ENCODE peak calls at places on chromosomes 5 and 9, in four cellular contexts. One of them, this sample, is unnamed.

GRCh38 chr5:142512041-142512679 is 173.7 kb downstream of the FGF1 start:
- DNase-seq in GM19239: no peak
- DNase-seq in cardiac septum: no peak
- DNase-seq in psoas muscle: peak
- DNase-seq in this sample: no peak

GRCh38 chr9:68546596-68547390 is 6.1 kb upstream of the TMEM252 start:
- DNase-seq in psoas muscle: no peak
- DNase-seq in cardiac septum: no peak
- DNase-seq in GM19239: peak
- DNase-seq in this sample: peak

GRCh38 chr5:16759147-16759800 is 142.5 kb upstream of the RETREG1 start:
- DNase-seq in GM19239: peak
- DNase-seq in cardiac septum: no peak
- DNase-seq in psoas muscle: no peak
- DNase-seq in this sample: peak

GRCh38 chr5:143494162-143494561 is 90.7 kb upstream of the NR3C1 start:
- DNase-seq in GM19239: no peak
- DNase-seq in psoas muscle: no peak
- DNase-seq in cardiac septum: no peak
- DNase-seq in this sample: no peak

GRCh38 chr5:144774247-144774646 is 603.6 kb downstream of the KCTD16 start:
- DNase-seq in psoas muscle: no peak
- DNase-seq in GM19239: no peak
- DNase-seq in cardiac septum: no peak
- DNase-seq in this sample: no peak

GRCh38 chr5:179919487-179920060 is 11.9 kb upstream of the TBC1D9B start:
- DNase-seq in GM19239: no peak
- DNase-seq in psoas muscle: no peak
- DNase-seq in cardiac septum: no peak
- DNase-seq in this sample: no peak

GRCh38 chr5:74212336-74212735 is 428.2 kb downstream of the ENC1 start:
- DNase-seq in GM19239: no peak
- DNase-seq in cardiac septum: no peak
- DNase-seq in psoas muscle: no peak
- DNase-seq in this sample: peak

GRCh38 chr5:126365446-126366198 is 57.6 kb upstream of the GRAMD2B start:
- DNase-seq in psoas muscle: no peak
- DNase-seq in cardiac septum: no peak
- DNase-seq in GM19239: no peak
- DNase-seq in this sample: no peak

GRCh38 chr5:91418158-91418557 is 35.0 kb upstream of the ARRDC3 start:
- DNase-seq in cardiac septum: no peak
- DNase-seq in GM19239: no peak
- DNase-seq in psoas muscle: no peak
- DNase-seq in this sample: no peak

GRCh38 chr9:126514037-126514821 is 99.5 kb upstream of the LMX1B start:
- DNase-seq in psoas muscle: peak
- DNase-seq in cardiac septum: peak
- DNase-seq in GM19239: peak
- DNase-seq in this sample: peak

GRCh38 chr9:135245482-135246247 is 158.2 kb downstream of the OLFM1 start:
- DNase-seq in cardiac septum: peak
- DNase-seq in GM19239: no peak
- DNase-seq in psoas muscle: peak
- DNase-seq in this sample: no peak

GRCh38 chr9:129430940-129431693 is 189.8 kb downstream of the C9orf50 start:
- DNase-seq in psoas muscle: no peak
- DNase-seq in cardiac septum: no peak
- DNase-seq in GM19239: no peak
- DNase-seq in this sample: no peak

GRCh38 chr5:1345876-1346626 is 1.2 kb upstream of the CLPTM1L start:
- DNase-seq in GM19239: no peak
- DNase-seq in psoas muscle: no peak
- DNase-seq in cardiac septum: no peak
- DNase-seq in this sample: no peak

GRCh38 chr9:119556129-119556875 is 187.1 kb upstream of the BRINP1 start:
- DNase-seq in cardiac septum: peak
- DNase-seq in psoas muscle: peak
- DNase-seq in GM19239: peak
- DNase-seq in this sample: peak

GRCh38 chr5:26329562-26330189 is 708.7 kb downstream of the CDH9 start:
- DNase-seq in psoas muscle: no peak
- DNase-seq in GM19239: no peak
- DNase-seq in cardiac septum: no peak
- DNase-seq in this sample: no peak

GRCh38 chr5:179134511-179134910 is 74.3 kb downstream of the ZNF354C start:
- DNase-seq in cardiac septum: no peak
- DNase-seq in GM19239: no peak
- DNase-seq in psoas muscle: no peak
- DNase-seq in this sample: no peak

GRCh38 chr5:66247176-66247960 is 103.3 kb downstream of the SREK1 start:
- DNase-seq in GM19239: no peak
- DNase-seq in cardiac septum: no peak
- DNase-seq in psoas muscle: no peak
- DNase-seq in this sample: no peak

GRCh38 chr9:6811436-6811835 is 53.7 kb downstream of the KDM4C start:
- DNase-seq in psoas muscle: no peak
- DNase-seq in GM19239: no peak
- DNase-seq in cardiac septum: no peak
- DNase-seq in this sample: no peak

GRCh38 chr9:127495884-127496555 is 44.7 kb downstream of the LRSAM1 start:
- DNase-seq in GM19239: no peak
- DNase-seq in psoas muscle: no peak
- DNase-seq in cardiac septum: no peak
- DNase-seq in this sample: no peak

GRCh38 chr9:86659413-86660046 is 287.8 kb downstream of the GAS1 start:
- DNase-seq in psoas muscle: no peak
- DNase-seq in cardiac septum: no peak
- DNase-seq in GM19239: no peak
- DNase-seq in this sample: no peak